ENCODE peak calls at places on chromosomes 11 and 22, in four cellular contexts. One of them, this sample, is unnamed.

GRCh38 chr11:122711831-122712378 is 56.4 kb downstream of the UBASH3B start:
- DNase-seq in testis: no peak
- DNase-seq in SJSA1: peak; percentile 26
- DNase-seq in brain microvascular endothelial cell: no peak
- DNase-seq in this sample: no peak

GRCh38 chr11:47056261-47056915 is 119.8 kb downstream of the CSTPP1 start:
- DNase-seq in testis: no peak
- DNase-seq in SJSA1: peak; percentile 16
- DNase-seq in brain microvascular endothelial cell: peak; percentile 73
- DNase-seq in this sample: no peak

GRCh38 chr11:1628506-1629325 is 859 bp upstream of the KRTAP5-5 start:
- DNase-seq in testis: peak; percentile 64
- DNase-seq in SJSA1: no peak
- DNase-seq in brain microvascular endothelial cell: no peak
- DNase-seq in this sample: no peak

GRCh38 chr11:110921742-110922200 is 209.5 kb upstream of the ARHGAP20 start:
- DNase-seq in testis: peak; percentile 43
- DNase-seq in SJSA1: no peak
- DNase-seq in brain microvascular endothelial cell: no peak
- DNase-seq in this sample: no peak

GRCh38 chr22:42885446-42885845 is 28.4 kb upstream of the ARFGAP3 start:
- DNase-seq in testis: no peak
- DNase-seq in SJSA1: no peak
- DNase-seq in brain microvascular endothelial cell: no peak
- DNase-seq in this sample: no peak

GRCh38 chr22:32127904-32128303 is 31.2 kb downstream of the C22orf42 start:
- DNase-seq in testis: no peak
- DNase-seq in SJSA1: no peak
- DNase-seq in brain microvascular endothelial cell: no peak
- DNase-seq in this sample: no peak

GRCh38 chr22:39090426-39091064 is 6.5 kb upstream of the APOBEC3H start:
- DNase-seq in testis: no peak
- DNase-seq in SJSA1: no peak
- DNase-seq in brain microvascular endothelial cell: no peak
- DNase-seq in this sample: no peak

GRCh38 chr11:8354622-8355417 is 91.1 kb upstream of the LMO1 start:
- DNase-seq in testis: peak; percentile 24
- DNase-seq in SJSA1: no peak
- DNase-seq in brain microvascular endothelial cell: no peak
- DNase-seq in this sample: no peak

GRCh38 chr11:120179071-120179672 is 31.7 kb upstream of the OAF start:
- DNase-seq in testis: no peak
- DNase-seq in SJSA1: no peak
- DNase-seq in brain microvascular endothelial cell: no peak
- DNase-seq in this sample: no peak

GRCh38 chr22:41917906-41918791 is 3.3 kb upstream of the SHISA8 start:
- DNase-seq in testis: no peak
- DNase-seq in SJSA1: no peak
- DNase-seq in brain microvascular endothelial cell: peak; percentile 29
- DNase-seq in this sample: peak; percentile 65

GRCh38 chr11:104057908-104058307 is 21.5 kb downstream of the DDI1 start:
- DNase-seq in testis: no peak
- DNase-seq in SJSA1: no peak
- DNase-seq in brain microvascular endothelial cell: no peak
- DNase-seq in this sample: no peak

GRCh38 chr22:17867160-17867785 is 93.0 kb upstream of the BID start:
- DNase-seq in testis: peak; percentile 43
- DNase-seq in SJSA1: no peak
- DNase-seq in brain microvascular endothelial cell: no peak
- DNase-seq in this sample: peak; percentile 79

GRCh38 chr11:121479839-121480238 is 27.1 kb upstream of the SORL1-AS1 start:
- DNase-seq in testis: no peak
- DNase-seq in SJSA1: no peak
- DNase-seq in brain microvascular endothelial cell: no peak
- DNase-seq in this sample: no peak

GRCh38 chr11:121479355-121479754 is 26.6 kb upstream of the SORL1-AS1 start:
- DNase-seq in testis: no peak
- DNase-seq in SJSA1: no peak
- DNase-seq in brain microvascular endothelial cell: no peak
- DNase-seq in this sample: no peak

GRCh38 chr11:121478895-121479281 is 26.1 kb upstream of the SORL1-AS1 start:
- DNase-seq in testis: no peak
- DNase-seq in SJSA1: no peak
- DNase-seq in brain microvascular endothelial cell: no peak
- DNase-seq in this sample: no peak

GRCh38 chr11:121476379-121477032 is 23.7 kb upstream of the SORL1-AS1 start:
- DNase-seq in testis: no peak
- DNase-seq in SJSA1: no peak
- DNase-seq in brain microvascular endothelial cell: no peak
- DNase-seq in this sample: no peak

DNA sequence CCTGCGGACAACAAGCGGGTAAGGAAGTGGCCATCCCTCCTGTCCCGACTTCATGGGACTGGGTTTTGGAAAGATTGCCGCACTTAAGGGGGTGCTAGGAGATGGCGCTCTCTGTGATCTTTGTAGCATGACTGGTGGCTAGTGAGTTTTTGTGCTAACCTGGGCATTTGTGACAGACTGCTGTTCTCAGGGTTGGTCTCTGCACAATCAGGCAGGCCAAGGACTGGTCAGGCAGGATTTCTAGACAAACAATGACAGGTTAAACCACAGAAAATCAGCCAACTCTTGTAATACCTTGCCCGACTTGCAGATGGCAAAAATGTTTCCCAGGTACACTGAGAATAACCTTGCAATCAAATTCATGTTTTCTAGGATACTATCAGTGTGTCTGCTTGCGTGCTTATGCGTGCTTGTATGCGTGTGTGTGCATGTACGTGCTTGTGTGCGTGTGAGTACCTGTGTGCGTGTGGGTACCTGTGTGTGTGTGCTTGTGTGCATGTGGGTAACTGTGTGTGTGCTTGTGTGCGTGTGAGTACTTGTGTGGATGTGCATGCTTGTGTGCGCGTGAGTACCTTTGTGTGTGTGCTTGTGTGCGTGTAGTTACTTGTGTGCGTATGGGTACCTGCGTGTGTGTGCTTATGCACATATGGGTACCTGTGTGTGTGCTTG is 25.6 kb upstream of the SORL1-AS1 start:
- DNase-seq in testis: no peak
- DNase-seq in SJSA1: no peak
- DNase-seq in brain microvascular endothelial cell: no peak
- DNase-seq in this sample: no peak
- H3K36me3 ChIP-seq in testis: no peaks in the 10 kb centered on the region
- H3K36me3 ChIP-seq in SJSA1: no peaks in the 10 kb centered on the region
- H3K36me3 ChIP-seq in brain microvascular endothelial cell: no peaks in the 10 kb centered on the region
- H3K36me3 ChIP-seq in this sample: no peaks in the 10 kb centered on the region

GRCh38 chr22:21971858-21972275 is 10.7 kb downstream of the TOP3B start:
- DNase-seq in testis: no peak
- DNase-seq in SJSA1: no peak
- DNase-seq in brain microvascular endothelial cell: no peak
- DNase-seq in this sample: no peak

GRCh38 chr22:21972806-21973205 is 9.8 kb downstream of the TOP3B start:
- DNase-seq in testis: no peak
- DNase-seq in SJSA1: no peak
- DNase-seq in brain microvascular endothelial cell: no peak
- DNase-seq in this sample: no peak

GRCh38 chr22:21970037-21970799 is 12.4 kb downstream of the TOP3B start:
- DNase-seq in testis: no peak
- DNase-seq in SJSA1: no peak
- DNase-seq in brain microvascular endothelial cell: no peak
- DNase-seq in this sample: no peak

GRCh38 chr22:21972293-21972779 is 10.3 kb downstream of the TOP3B start:
- DNase-seq in testis: peak; percentile 36
- DNase-seq in SJSA1: peak; percentile 31
- DNase-seq in brain microvascular endothelial cell: peak; percentile 31
- DNase-seq in this sample: no peak

GRCh38 chr22:21970800-21971617 is 11.6 kb downstream of the TOP3B start:
- DNase-seq in testis: no peak
- DNase-seq in SJSA1: no peak
- DNase-seq in brain microvascular endothelial cell: no peak
- DNase-seq in this sample: no peak
- H3K36me3 ChIP-seq in testis: no peaks in the 10 kb centered on the region
- H3K36me3 ChIP-seq in SJSA1: peaks cover 99% of the 10 kb centered on the region
- H3K36me3 ChIP-seq in brain microvascular endothelial cell: peaks cover 90% of the 10 kb centered on the region
- H3K36me3 ChIP-seq in this sample: peaks cover 93% of the 10 kb centered on the region

DNA sequence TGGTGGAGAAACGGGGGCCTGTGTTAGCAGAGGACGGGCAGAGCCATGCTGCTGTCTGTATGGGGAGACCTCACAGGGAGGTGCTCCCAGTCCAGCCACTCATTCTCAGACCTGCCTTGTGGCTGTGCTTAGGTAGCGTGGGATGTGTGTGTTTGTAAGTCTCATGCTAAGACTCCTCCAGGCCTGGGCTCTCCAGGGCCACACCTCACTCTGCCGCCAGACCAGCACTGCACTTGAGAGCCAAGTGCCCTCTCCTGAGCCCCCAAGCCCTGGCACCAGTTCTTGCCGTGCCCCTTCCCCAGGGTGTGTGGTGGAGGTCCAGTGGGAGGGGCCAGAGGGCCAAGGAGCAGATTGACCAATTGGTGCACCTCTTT is 108.8 kb downstream of the BCR start:
- DNase-seq in testis: no peak
- DNase-seq in SJSA1: no peak
- DNase-seq in brain microvascular endothelial cell: no peak
- DNase-seq in this sample: no peak
- H3K36me3 ChIP-seq in testis: no peaks in the 10 kb centered on the region
- H3K36me3 ChIP-seq in SJSA1: peaks cover 82% of the 10 kb centered on the region
- H3K36me3 ChIP-seq in brain microvascular endothelial cell: peaks cover 65% of the 10 kb centered on the region
- H3K36me3 ChIP-seq in this sample: peaks cover 69% of the 10 kb centered on the region

DNA sequence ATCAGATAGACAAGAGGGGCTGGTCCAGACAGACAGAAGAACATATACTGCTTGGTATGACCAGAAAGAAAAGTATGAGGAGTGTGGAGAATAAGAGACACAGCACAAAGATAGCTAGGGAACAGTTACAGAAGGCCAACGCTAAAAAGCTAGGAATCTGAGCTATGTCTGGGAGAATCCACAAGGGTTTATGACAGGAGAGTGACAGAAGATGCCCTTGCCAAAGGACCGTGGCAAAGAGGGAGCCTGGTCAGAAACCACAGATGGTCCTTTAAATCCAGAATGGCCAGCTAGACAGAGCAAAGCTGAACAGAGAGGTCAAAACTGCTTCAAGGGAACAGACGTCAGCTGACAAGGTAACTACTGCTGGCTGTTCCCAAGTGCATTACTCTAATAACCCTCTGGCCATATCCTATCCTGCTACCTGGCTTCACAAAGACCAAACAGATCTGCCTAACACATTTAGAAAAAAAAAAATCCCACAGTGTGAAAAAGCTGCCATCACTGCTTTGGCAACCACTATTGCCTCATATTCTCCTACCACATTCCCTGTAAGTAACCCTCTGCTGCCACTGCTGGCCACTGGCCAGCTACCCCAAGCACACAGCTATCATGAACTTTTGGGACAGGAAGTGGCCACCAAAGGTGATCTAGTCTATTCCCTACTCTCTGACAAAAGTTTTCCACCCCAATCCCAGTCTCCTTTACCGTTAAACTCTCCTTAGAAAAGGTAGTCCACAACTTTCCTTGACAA is 7.3 kb downstream of the SERGEF start:
- DNase-seq in testis: no peak
- DNase-seq in SJSA1: no peak
- DNase-seq in brain microvascular endothelial cell: no peak
- DNase-seq in this sample: no peak
- H3K36me3 ChIP-seq in testis: no peaks in the 10 kb centered on the region
- H3K36me3 ChIP-seq in SJSA1: peaks cover 7% of the 10 kb centered on the region
- H3K36me3 ChIP-seq in brain microvascular endothelial cell: no peaks in the 10 kb centered on the region
- H3K36me3 ChIP-seq in this sample: peaks cover 55% of the 10 kb centered on the region

DNA sequence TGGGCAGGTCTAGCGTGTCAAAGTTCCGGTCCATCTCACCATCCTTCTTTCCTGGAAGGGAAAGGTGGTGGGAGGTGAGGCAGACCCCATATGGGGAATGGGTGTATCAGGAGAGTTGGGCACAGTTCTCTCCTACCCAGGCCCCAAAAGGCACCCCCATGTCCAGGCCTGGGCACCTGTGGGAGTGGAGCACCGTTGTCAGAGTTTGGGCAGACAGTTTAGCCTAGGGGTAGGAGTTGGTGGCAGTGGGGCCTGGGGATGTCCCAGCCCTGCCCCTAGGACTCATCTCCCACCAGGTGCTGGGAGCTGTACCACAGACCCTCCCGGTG is 34.1 kb upstream of the TXNRD2 start:
- DNase-seq in testis: no peak
- DNase-seq in SJSA1: no peak
- DNase-seq in brain microvascular endothelial cell: no peak
- DNase-seq in this sample: no peak
- H3K36me3 ChIP-seq in testis: no peaks in the 10 kb centered on the region
- H3K36me3 ChIP-seq in SJSA1: peaks cover 4% of the 10 kb centered on the region
- H3K36me3 ChIP-seq in brain microvascular endothelial cell: no peaks in the 10 kb centered on the region
- H3K36me3 ChIP-seq in this sample: peaks cover 72% of the 10 kb centered on the region

GRCh38 chr22:26002456-26002855 is 166.8 kb upstream of the SEZ6L start:
- DNase-seq in testis: no peak
- DNase-seq in SJSA1: no peak
- DNase-seq in brain microvascular endothelial cell: no peak
- DNase-seq in this sample: no peak

GRCh38 chr22:26008587-26008986 is 160.7 kb upstream of the SEZ6L start:
- DNase-seq in testis: no peak
- DNase-seq in SJSA1: no peak
- DNase-seq in brain microvascular endothelial cell: no peak
- DNase-seq in this sample: no peak

GRCh38 chr22:26004477-26004876 is 164.8 kb upstream of the SEZ6L start:
- DNase-seq in testis: no peak
- DNase-seq in SJSA1: no peak
- DNase-seq in brain microvascular endothelial cell: no peak
- DNase-seq in this sample: no peak
- H3K36me3 ChIP-seq in testis: no peaks in the 10 kb centered on the region
- H3K36me3 ChIP-seq in SJSA1: no peaks in the 10 kb centered on the region
- H3K36me3 ChIP-seq in brain microvascular endothelial cell: no peaks in the 10 kb centered on the region
- H3K36me3 ChIP-seq in this sample: peaks cover 20% of the 10 kb centered on the region

DNA sequence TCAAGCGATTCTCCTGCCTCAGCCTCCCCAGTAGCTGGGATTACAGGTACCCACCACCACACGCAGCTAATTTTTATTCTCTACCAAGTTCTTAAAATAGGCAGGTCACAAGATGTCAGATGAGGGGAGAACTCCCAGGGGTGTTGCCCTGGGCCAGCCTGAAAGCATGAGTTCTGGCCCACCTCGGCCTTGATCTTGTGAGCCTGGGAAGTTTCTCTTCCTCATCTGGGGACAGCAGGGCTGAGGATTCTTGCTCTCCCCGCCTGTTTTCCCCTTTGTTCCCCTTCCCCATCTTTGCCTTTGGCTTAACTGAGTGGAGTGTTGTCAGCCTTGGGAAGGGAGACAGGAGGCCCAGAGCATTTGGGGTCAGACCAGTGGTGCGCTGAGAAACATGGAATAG is 3.5 kb downstream of the PDXP start:
- DNase-seq in testis: no peak
- DNase-seq in SJSA1: no peak
- DNase-seq in brain microvascular endothelial cell: no peak
- DNase-seq in this sample: no peak
- H3K36me3 ChIP-seq in testis: no peaks in the 10 kb centered on the region
- H3K36me3 ChIP-seq in SJSA1: peaks cover 37% of the 10 kb centered on the region
- H3K36me3 ChIP-seq in brain microvascular endothelial cell: peaks cover 9% of the 10 kb centered on the region
- H3K36me3 ChIP-seq in this sample: peaks cover 19% of the 10 kb centered on the region

DNA sequence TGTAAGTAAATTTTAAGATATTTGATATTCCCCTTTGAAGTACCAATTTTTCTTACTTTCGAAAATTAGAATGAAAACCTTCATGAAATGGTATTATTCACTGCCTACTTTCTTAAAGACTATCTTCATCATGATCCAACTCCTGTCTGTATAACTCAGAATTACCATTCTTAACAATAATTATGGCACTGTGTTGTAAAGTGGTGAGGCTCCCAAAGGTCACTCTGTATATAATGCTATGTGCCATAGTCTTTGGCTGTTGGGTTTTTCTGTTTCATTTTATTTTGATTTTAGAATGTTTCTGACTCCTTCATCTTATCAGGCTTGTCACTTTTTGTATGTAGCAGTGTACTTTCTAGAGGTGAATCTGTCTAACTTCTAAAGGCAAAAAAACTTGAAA is 52.4 kb downstream of the MAML2 start:
- DNase-seq in testis: no peak
- DNase-seq in SJSA1: no peak
- DNase-seq in brain microvascular endothelial cell: no peak
- DNase-seq in this sample: no peak
- H3K36me3 ChIP-seq in testis: no peaks in the 10 kb centered on the region
- H3K36me3 ChIP-seq in SJSA1: no peaks in the 10 kb centered on the region
- H3K36me3 ChIP-seq in brain microvascular endothelial cell: no peaks in the 10 kb centered on the region
- H3K36me3 ChIP-seq in this sample: no peaks in the 10 kb centered on the region

This sample was measured in left ventricle myocardium inferior.